ENCODE peak calls at places on chromosomes 12 and 14, in four cellular contexts. L, F, N and B are unnamed samples.

GRCh38 chr12:129028824-129029223 is 175.5 kb downstream of the GLT1D1 start:
- DNase-seq in F (peak; percentile 53), L (no peak), N (no peak), B (no peak)

GRCh38 chr14:75910048-75910447 is 71.7 kb downstream of the TGFB3 start:
- DNase-seq in F (no peak), N (no peak), L (no peak), B (no peak)

GRCh38 chr14:91261986-91262549 is 17.6 kb upstream of the GPR68 start:
- DNase-seq in N (no peak), F (no peak), L (no peak), B (no peak)

GRCh38 chr14:33657478-33657877 is 293.4 kb downstream of the EGLN3 start:
- DNase-seq in L (no peak), N (no peak), F (no peak), B (peak; percentile 29)

GRCh38 chr12:32455607-32456063 is 56.3 kb downstream of the FGD4 start:
- DNase-seq in F (no peak), L (peak; percentile 31), N (peak; percentile 45), B (peak; percentile 84)

GRCh38 chr12:117680311-117680710 is 288.5 kb downstream of the KSR2 start:
- DNase-seq in F (no peak), N (no peak), L (no peak), B (peak; percentile 11)

GRCh38 chr12:62730649-62731377 is 204.1 kb downstream of the PPM1H start:
- DNase-seq in N (no peak), F (no peak), L (no peak), B (no peak)

GRCh38 chr14:102196436-102197230 is 56.9 kb downstream of the WDR20 start:
- DNase-seq in F (no peak), L (no peak), N (no peak), B (peak; percentile 49)

GRCh38 chr14:67690011-67690410 is 5.6 kb downstream of the RDH11 start:
- DNase-seq in F (no peak), N (no peak), L (no peak), B (no peak)